ENCODE peak calls at places on chromosomes 4 and X, in nine cellular contexts. L is uterus, N is tibial nerve, R is right lobe of liver, Y is stomach, P is vagina, A is Peyer's patch, V is heart left ventricle, D is IMR-90. M is an unnamed sample.

GRCh38 chr4:152087335-152087734 is 326.5 kb upstream of the GATB start:
- DNase-seq in L (no peak), N (no peak), R (no peak), Y (no peak), P (no peak), A (no peak), V (no peak), D (no peak), M (no peak)

GRCh38 chrX:119455264-119455663 is 13.0 kb upstream of the SLC25A5 start:
- DNase-seq in L (no peak), N (no peak), R (no peak), Y (no peak), P (no peak), A (no peak), V (no peak), D (peak; percentile 69), M (no peak)

GRCh38 chr4:183540498-183540953 is 35.7 kb downstream of the ING2 start:
- DNase-seq in L (no peak), N (no peak), R (no peak), Y (no peak), P (no peak), A (no peak), V (no peak), D (no peak), M (no peak)

GRCh38 chrX:84170931-84171330 is 17.1 kb downstream of the RPS6KA6 start:
- DNase-seq in L (no peak), N (no peak), R (no peak), Y (no peak), P (no peak), A (no peak), V (no peak), D (peak; percentile 41), M (no peak)

GRCh38 chr4:6703786-6704185 is 5.9 kb downstream of the MRFAP1L1 start:
- DNase-seq in L (no peak), N (no peak), R (no peak), Y (no peak), P (no peak), A (no peak), V (no peak), D (peak; percentile 33), M (no peak)

GRCh38 chrX:103309860-103310591 is 764 bp downstream of the BEX2 start:
- DNase-seq in L (no peak), N (no peak), R (no peak), Y (no peak), P (no peak), A (peak; percentile 44), V (no peak), D (no peak), M (no peak)

GRCh38 chr4:98929341-98930267 is 671 bp upstream of the EIF4E start:
- DNase-seq in L (peak; percentile 82), N (no peak), R (peak; percentile 65), Y (peak; percentile 71), P (peak; percentile 91), A (peak; percentile 89), V (peak; percentile 50), D (peak; percentile 98), M (peak; percentile 68)

GRCh38 chr4:26862381-26862915 is 1.8 kb downstream of the STIM2 start:
- DNase-seq in L (no peak), N (no peak), R (no peak), Y (no peak), P (no peak), A (no peak), V (no peak), D (no peak), M (no peak)

GRCh38 chr4:139461022-139461421 is 7.1 kb downstream of the RAB33B start:
- DNase-seq in L (no peak), N (no peak), R (no peak), Y (no peak), P (no peak), A (no peak), V (no peak), D (no peak), M (no peak)

GRCh38 chr4:120085705-120086104 is 19.1 kb upstream of the MAD2L1 start:
- DNase-seq in L (no peak), N (no peak), R (no peak), Y (no peak), P (no peak), A (no peak), V (no peak), D (peak; percentile 86), M (no peak)

GRCh38 chrX:133542476-133542875 is 127.2 kb upstream of the GPC4 start:
- DNase-seq in L (no peak), N (no peak), R (no peak), Y (no peak), P (no peak), A (no peak), V (no peak), D (no peak), M (no peak)

GRCh38 chr4:113878718-113879117 is 100.7 kb downstream of the ARSJ start:
- DNase-seq in L (no peak), N (no peak), R (no peak), Y (no peak), P (no peak), A (no peak), V (no peak), D (peak; percentile 57), M (no peak)

GRCh38 chr4:54077812-54078211 is 13.4 kb upstream of the CHIC2 start:
- DNase-seq in L (no peak), N (no peak), R (no peak), Y (no peak), P (no peak), A (no peak), V (no peak), D (peak; percentile 60), M (no peak)

GRCh38 chrX:134580947-134581346 is 77.3 kb downstream of the PLAC1 start:
- DNase-seq in L (no peak), N (no peak), R (no peak), Y (no peak), P (no peak), A (no peak), V (no peak), D (peak; percentile 11), M (no peak)

GRCh38 chr4:86965019-86965976 is 30.5 kb downstream of the AFF1 start:
- DNase-seq in L (no peak), N (no peak), R (no peak), Y (no peak), P (no peak), A (no peak), V (no peak), D (no peak), M (no peak)

GRCh38 chrX:154020500-154021115 is 906 bp upstream of the IRAK1 start:
- DNase-seq in L (no peak), N (no peak), R (no peak), Y (no peak), P (no peak), A (no peak), V (no peak), D (no peak), M (no peak)

GRCh38 chr4:41746440-41747229 is 1.9 kb downstream of the PHOX2B start:
- DNase-seq in L (no peak), N (no peak), R (no peak), Y (no peak), P (no peak), A (no peak), V (no peak), D (no peak), M (no peak)

GRCh38 chr4:138259801-138260200 is 17.7 kb upstream of the SLC7A11 start:
- DNase-seq in L (no peak), N (no peak), R (no peak), Y (no peak), P (no peak), A (no peak), V (no peak), D (peak; percentile 64), M (no peak)

GRCh38 chrX:1507511-1508463 is 29.2 kb downstream of the P2RY8 start:
- DNase-seq in L (no peak), N (no peak), R (no peak), Y (no peak), P (no peak), A (peak; percentile 77), V (no peak), D (no peak), M (peak; percentile 58)

DNA sequence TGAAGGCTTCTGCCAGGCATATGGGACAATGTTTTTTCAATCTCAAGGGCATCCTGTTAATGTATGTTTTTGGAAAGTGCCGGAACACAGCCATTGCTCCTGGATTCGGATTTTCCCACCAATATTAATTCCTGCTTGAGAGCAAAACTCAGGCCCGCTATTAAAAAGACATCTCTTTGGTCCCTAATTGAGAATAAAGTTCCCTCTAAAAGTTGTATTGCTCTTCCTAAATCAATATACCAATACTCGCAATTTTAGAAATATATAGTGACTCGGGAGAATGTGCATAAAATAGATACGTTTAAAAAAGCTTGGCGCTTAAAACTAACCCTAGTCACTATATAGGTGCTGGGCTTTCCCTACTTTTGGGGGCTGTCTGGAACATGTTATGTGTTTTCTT is 15.5 kb upstream of the PITX2 start:
- DNase-seq in L (no peak), N (no peak), R (no peak), Y (no peak), P (no peak), A (no peak), V (no peak), D (no peak), M (no peak)
- H3K4me1 ChIP-seq in L (peaks cover 10% of the 10 kb centered on the region), N (no peaks in the 10 kb centered on the region), R (no peaks in the 10 kb centered on the region), Y (peaks cover 36% of the 10 kb centered on the region), P (peaks cover 12% of the 10 kb centered on the region), A (peaks cover 14% of the 10 kb centered on the region), V (no peaks in the 10 kb centered on the region), D (peaks cover 2% of the 10 kb centered on the region), M (peaks cover 8% of the 10 kb centered on the region)

DNA sequence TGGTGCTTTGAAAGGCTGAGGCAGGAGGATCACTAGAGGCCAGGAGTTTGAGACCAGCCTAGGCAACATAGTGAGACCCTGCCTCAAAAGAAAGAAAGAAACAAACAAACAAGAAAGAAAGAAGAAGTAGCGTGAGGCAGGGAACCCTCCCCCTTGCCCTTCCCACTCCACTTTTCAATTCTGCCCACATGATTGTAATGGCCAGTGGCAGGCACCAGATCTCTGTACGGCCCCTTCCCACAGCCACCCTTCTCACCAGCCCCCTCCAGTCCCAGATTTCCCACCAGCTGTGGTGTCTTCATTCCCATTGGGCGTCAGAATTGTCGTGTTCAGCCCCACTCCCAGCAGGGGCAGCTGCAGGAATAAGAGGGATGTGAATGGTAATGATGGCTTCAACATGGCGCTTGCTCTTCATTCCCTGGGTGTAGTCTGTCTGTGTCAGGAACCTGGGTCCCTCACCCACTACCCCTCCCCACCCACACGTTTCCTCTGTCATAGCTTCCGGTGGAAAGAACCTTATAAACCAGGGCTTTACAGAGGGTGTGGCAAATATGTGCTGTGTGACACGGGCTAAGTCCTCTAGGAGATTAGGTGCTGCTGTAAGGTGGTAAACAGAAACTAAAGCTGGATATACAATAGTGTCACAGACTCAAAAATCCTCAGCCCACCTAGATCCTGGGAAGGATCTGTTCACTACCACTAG is at the start of gene IL2RG:
- DNase-seq in L (no peak), N (no peak), R (no peak), Y (peak; percentile 46), P (no peak), A (peak; percentile 92), V (no peak), D (no peak), M (no peak)
- TF ChIP-seq POLR2A in L (no peak), N (no peak), R (peak; percentile 47), Y (no peak), P (no peak), A (peak; percentile 79), V (no peak), D (no peak), M (peak; percentile 57)

GRCh38 chr4:7787067-7787466 is 152.6 kb downstream of the AFAP1 start:
- DNase-seq in L (no peak), N (no peak), R (no peak), Y (no peak), P (no peak), A (no peak), V (no peak), D (no peak), M (no peak)
- H3K4me1 ChIP-seq in L (peaks cover 2% of the 10 kb centered on the region), N (no peaks in the 10 kb centered on the region), R (no peaks in the 10 kb centered on the region), Y (peaks cover 18% of the 10 kb centered on the region), P (peaks cover 2% of the 10 kb centered on the region), A (peaks cover 2% of the 10 kb centered on the region), V (peaks cover 5% of the 10 kb centered on the region), D (peaks cover 3% of the 10 kb centered on the region), M (peaks cover 3% of the 10 kb centered on the region)

GRCh38 chrX:123764967-123765871 is 32.4 kb upstream of the THOC2 start:
- DNase-seq in L (peak; percentile 87), N (peak; percentile 66), R (peak; percentile 81), Y (peak; percentile 75), P (no peak), A (peak; percentile 92), V (peak; percentile 85), D (peak; percentile 81), M (peak; percentile 93)
- TF ChIP-seq POLR2A in L (no peak), N (no peak), R (no peak), Y (no peak), P (no peak), A (peak; percentile 21), V (no peak), D (no peak), M (no peak)

M was measured in upper lobe of left lung.